ENCODE peak calls at places on chromosomes 1 and 21, in five cellular contexts. D, Q, O, W and E are unnamed samples. For H3K4me1, the result is how much of the 10 kb centered on the place peaks cover.

GRCh38 chr1:184387871-184388670 is 1.2 kb downstream of the C1orf21 start:
- DNase-seq in D (peak), Q (no peak), O (no peak), W (peak), E (no peak)

GRCh38 chr1:59976194-59977074 is 49.9 kb upstream of the CYP2J2 start:
- DNase-seq in D (peak), Q (no peak), O (peak), W (peak), E (peak)

GRCh38 chr1:64019818-64020217 is 183.6 kb upstream of the UBE2U start:
- DNase-seq in D (peak), Q (no peak), O (peak), W (peak), E (no peak)

GRCh38 chr1:244353572-244354091 is 98.1 kb downstream of the ADSS2 start:
- DNase-seq in D (peak), Q (no peak), O (peak), W (no peak), E (no peak)

GRCh38 chr1:160544647-160545046 is 21.6 kb upstream of the SLAMF6 start:
- DNase-seq in D (peak), Q (no peak), O (peak), W (no peak), E (no peak)

GRCh38 chr1:14996133-14997050 is 157.2 kb upstream of the TMEM51 start:
- DNase-seq in D (peak), Q (no peak), O (peak), W (peak), E (no peak)

GRCh38 chr1:46244656-46245371 is 2.7 kb upstream of the RAD54L start:
- DNase-seq in D (peak), Q (no peak), O (peak), W (peak), E (no peak)

GRCh38 chr1:17538428-17539130 is 919 bp upstream of the ARHGEF10L start:
- DNase-seq in D (peak), Q (no peak), O (no peak), W (peak), E (no peak)

GRCh38 chr1:182069028-182069466 is 7.5 kb upstream of the ZNF648 start:
- DNase-seq in D (peak), Q (no peak), O (peak), W (peak), E (no peak)

GRCh38 chr1:5849550-5849949 is 142.7 kb downstream of the NPHP4 start:
- DNase-seq in D (no peak), Q (no peak), O (no peak), W (no peak), E (no peak)

GRCh38 chr1:247360116-247360898 is 28.6 kb upstream of the ZNF496 start:
- DNase-seq in D (peak), Q (no peak), O (peak), W (no peak), E (no peak)

GRCh38 chr1:90973897-90974798 is 47.7 kb downstream of the ZNF644 start:
- DNase-seq in D (peak), Q (no peak), O (peak), W (no peak), E (no peak)

GRCh38 chr1:86868477-86868876 is 45.4 kb downstream of the SELENOF start:
- DNase-seq in D (peak), Q (no peak), O (no peak), W (no peak), E (no peak)

GRCh38 chr1:6097117-6097595 is 51.5 kb downstream of the KCNAB2 start:
- DNase-seq in D (no peak), Q (no peak), O (no peak), W (no peak), E (no peak)

GRCh38 chr1:8133657-8134430 is 107.7 kb upstream of the ERRFI1 start:
- DNase-seq in D (peak), Q (no peak), O (no peak), W (peak), E (no peak)

GRCh38 chr1:8410791-8411190 is 92.9 kb downstream of the SLC45A1 start:
- DNase-seq in D (peak), Q (no peak), O (no peak), W (no peak), E (no peak)

GRCh38 chr21:44908496-44908895 is 12.2 kb downstream of the ITGB2 start:
- DNase-seq in D (no peak), Q (no peak), O (no peak), W (no peak), E (no peak)

GRCh38 chr1:228141871-228142615 is 2.0 kb downstream of the GUK1 start:
- DNase-seq in D (no peak), Q (no peak), O (no peak), W (no peak), E (no peak)

GRCh38 chr1:115179397-115179835 is 90.1 kb upstream of the TSPAN2 start:
- DNase-seq in D (peak), Q (no peak), O (peak), W (no peak), E (no peak)

GRCh38 chr1:12178511-12178910 is 11.7 kb downstream of the TNFRSF1B start:
- DNase-seq in D (no peak), Q (no peak), O (no peak), W (no peak), E (no peak)

GRCh38 chr1:47434051-47434842 is 3.6 kb upstream of the FOXD2 start:
- DNase-seq in D (peak), Q (no peak), O (no peak), W (no peak), E (no peak)

GRCh38 chr1:182120411-182121258 is 59.1 kb upstream of the ZNF648 start:
- DNase-seq in D (no peak), Q (no peak), O (no peak), W (no peak), E (no peak)

GRCh38 chr1:215992620-215993019 is 425.5 kb downstream of the KCTD3 start:
- DNase-seq in D (peak), Q (no peak), O (no peak), W (peak), E (no peak)

GRCh38 chr1:112651205-112651604 is 23.3 kb upstream of the MOV10 start:
- DNase-seq in D (no peak), Q (no peak), O (no peak), W (no peak), E (no peak)

GRCh38 chr1:65083263-65083896 is 64.6 kb upstream of the AK4 start:
- DNase-seq in D (peak), Q (no peak), O (peak), W (no peak), E (no peak)

GRCh38 chr1:59705849-59706599 is 108.7 kb upstream of the HOOK1 start:
- DNase-seq in D (peak), Q (no peak), O (no peak), W (no peak), E (no peak)

GRCh38 chr1:155209373-155209721 is 852 bp downstream of the MTX1 start:
- DNase-seq in D (peak), Q (no peak), O (no peak), W (no peak), E (no peak)

GRCh38 chr21:46008893-46009635 is 27.5 kb downstream of the COL6A1 start:
- DNase-seq in D (no peak), Q (no peak), O (no peak), W (no peak), E (no peak)

GRCh38 chr1:11286735-11287410 is 13.9 kb downstream of the UBIAD1 start:
- DNase-seq in D (peak), Q (no peak), O (no peak), W (no peak), E (no peak)

GRCh38 chr1:36251794-36252481 is 27.7 kb downstream of the THRAP3 start:
- DNase-seq in D (peak), Q (no peak), O (no peak), W (no peak), E (no peak)

GRCh38 chr21:41719691-41720090 is 47.2 kb downstream of the RIPK4 start:
- DNase-seq in D (no peak), Q (no peak), O (no peak), W (no peak), E (no peak)

GRCh38 chr1:203039609-203040517 is 13.6 kb downstream of the PPFIA4 start:
- DNase-seq in D (peak), Q (no peak), O (peak), W (peak), E (no peak)
- H3K4me1 ChIP-seq in D (under half), Q (under half), O (under half), W (half or more), E (under half)

DNA sequence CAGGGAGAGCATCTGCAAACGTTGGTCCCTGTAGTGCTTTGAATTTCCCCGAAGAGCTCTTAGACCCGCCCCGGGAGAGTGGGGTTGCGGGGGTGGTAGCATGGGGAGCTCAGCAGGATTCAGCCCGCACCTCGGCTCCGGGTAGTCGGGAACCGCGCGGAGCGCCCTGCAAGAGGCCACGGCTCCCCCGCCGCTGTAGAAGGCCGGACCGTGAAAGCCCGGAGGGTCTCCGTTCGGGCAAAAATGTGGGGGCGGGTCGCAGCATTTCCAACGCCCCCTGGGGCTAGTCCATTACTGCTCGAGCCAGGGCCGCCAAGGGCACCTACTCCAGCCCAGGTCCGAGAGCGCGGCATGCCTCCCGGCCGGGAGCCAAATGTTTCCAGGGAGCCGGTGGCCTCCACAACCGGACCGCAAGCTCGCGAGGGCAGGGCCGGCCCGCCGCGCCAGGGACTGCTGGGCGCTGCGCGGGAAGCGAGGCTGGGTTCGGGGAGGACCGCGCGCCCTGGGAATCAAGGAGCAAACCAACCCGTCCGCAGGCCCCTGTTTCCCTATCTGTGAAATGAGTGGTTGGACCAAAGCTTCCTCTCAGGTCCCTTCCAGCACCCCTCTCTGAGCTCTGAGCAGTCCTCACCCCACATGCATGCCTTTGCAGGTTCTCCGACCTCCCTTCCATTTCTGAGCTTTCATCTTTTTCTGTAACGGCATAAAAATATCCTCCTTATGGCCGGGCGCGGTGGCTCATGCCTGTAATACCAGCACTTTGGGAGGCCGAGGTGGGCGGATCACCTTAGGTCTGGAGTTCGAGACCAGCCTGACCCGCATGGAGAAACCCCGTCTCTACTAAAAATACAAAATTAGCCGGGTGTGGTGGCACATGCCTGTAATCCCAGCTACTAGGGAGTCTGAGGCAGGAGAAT is 777 bp upstream of the TMEM63A start:
- DNase-seq in D (peak), Q (peak), O (peak), W (peak), E (no peak)
- H3K27ac ChIP-seq in D (peak), Q (peak), O (peak), W (peak), E (peak)

DNA sequence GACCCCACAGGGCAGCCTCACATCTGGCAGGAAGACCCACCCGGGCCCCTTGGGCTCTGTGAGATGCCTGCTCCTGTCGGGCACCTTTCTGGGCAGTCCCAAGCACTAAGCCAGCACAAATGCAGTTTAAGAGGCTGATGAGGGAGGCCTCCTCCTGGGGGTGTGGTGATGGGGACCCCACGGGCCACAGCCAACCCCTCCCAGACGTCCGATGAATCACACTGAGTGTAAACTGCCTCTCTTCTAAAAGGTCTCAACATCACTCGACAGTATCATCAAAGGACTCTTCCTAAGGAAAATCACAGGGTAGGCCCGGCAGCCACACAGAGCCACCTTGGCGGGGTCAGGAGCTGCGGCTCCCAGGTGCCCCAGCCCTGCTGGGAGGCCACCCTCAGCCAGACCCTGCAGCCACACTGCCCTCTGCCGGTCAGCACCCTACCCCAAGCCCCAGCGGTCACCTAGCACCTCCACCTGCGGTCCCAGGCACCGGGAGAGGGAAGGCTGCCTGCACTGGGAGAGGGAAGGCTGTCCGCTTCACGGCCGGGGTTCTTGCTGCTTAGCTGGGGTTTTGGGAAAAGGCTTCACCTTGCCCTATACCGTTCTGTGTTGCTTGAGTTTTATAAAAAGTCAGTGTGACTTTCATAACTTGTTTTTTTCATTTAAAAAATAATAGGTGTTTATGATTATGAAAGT is 3.8 kb upstream of the PRKCZ start:
- DNase-seq in D (peak), Q (peak), O (peak), W (peak), E (peak)
- H3K4me1 ChIP-seq in D (under half), Q (under half), O (half or more), W (under half), E (under half)

DNA sequence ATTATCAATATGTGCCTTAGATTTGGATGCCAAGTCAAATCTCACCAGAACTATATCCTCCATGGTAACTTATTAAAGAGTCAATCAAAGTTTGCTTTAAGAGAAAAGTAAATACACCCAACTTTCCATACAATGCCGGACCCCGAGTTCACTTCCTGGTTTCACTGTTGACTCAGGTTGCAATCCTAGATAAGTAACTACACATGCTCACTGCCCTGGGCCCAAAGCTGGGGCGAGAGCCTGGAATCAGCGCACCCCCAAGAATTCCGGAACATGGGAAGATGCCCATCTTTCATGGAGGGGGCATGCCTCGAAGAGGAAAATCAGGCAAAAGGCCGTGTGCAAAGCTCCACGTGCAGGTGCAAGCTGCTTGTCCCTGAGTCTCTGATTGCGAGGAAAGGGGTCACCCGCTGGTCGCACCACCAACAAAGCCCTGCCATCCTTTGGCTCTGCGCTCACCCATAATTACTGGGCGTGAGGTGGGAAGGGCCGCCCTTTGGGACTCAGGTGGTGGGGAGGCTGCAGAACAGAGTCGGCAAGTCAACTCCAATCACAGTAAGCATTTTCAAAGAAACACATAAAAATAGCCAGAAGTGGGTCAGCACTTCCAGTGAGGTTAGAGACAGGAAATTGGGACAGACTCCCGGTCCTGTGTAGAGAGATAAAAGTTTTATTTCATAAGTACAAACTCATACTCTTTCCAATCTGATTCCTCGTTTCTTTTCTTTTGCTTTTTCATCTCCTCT is 167.7 kb downstream of the TOMM20 start:
- DNase-seq in D (peak), Q (no peak), O (peak), W (no peak), E (no peak)
- H3K27ac ChIP-seq in D (peak), Q (no peak), O (peak), W (no peak), E (no peak)

GRCh38 chr1:174572771-174573170 is 125.0 kb downstream of the GPR52 start:
- DNase-seq in D (no peak), Q (no peak), O (no peak), W (no peak), E (no peak)
- H3K4me1 ChIP-seq in D (under half), Q (under half), O (under half), W (under half), E (under half)

GRCh38 chr21:36511484-36512227 is 31.7 kb upstream of the CLDN14 start:
- DNase-seq in D (peak), Q (no peak), O (no peak), W (no peak), E (no peak)
- H3K27ac ChIP-seq in D (no peak), Q (no peak), O (no peak), W (no peak), E (no peak)

GRCh38 chr1:33916786-33917185 is 52.9 kb downstream of the HMGB4 start:
- DNase-seq in D (no peak), Q (no peak), O (no peak), W (no peak), E (no peak)

GRCh38 chr1:33925586-33925985 is 61.7 kb downstream of the HMGB4 start:
- DNase-seq in D (no peak), Q (no peak), O (no peak), W (no peak), E (no peak)

GRCh38 chr1:33918368-33918767 is 54.5 kb downstream of the HMGB4 start:
- DNase-seq in D (peak), Q (no peak), O (peak), W (no peak), E (no peak)

GRCh38 chr1:33921281-33921680 is 57.4 kb downstream of the HMGB4 start:
- DNase-seq in D (no peak), Q (no peak), O (no peak), W (no peak), E (no peak)
- H3K4me1 ChIP-seq in D (under half), Q (under half), O (under half), W (under half), E (under half)